ENCODE peak calls at places on chromosomes 6 and 20, in nine cellular contexts. N is AG10803; A is aorta; R is left ventricle myocardium inferior; I is PC-9; K is IMR-90; E is GM12865; S is CD8-positive, alpha-beta T cell; D is skeletal muscle cell. L is an unnamed sample.

GRCh38 chr6:7976485-7977010 is 66.0 kb upstream of the TXNDC5 start:
- DNase-seq in S (no peak), D (no peak), E (no peak), R (no peak), K (no peak), A (no peak), N (peak), I (no peak), L (no peak)

GRCh38 chr20:51533291-51534172 is 9.0 kb downstream of the NFATC2 start:
- DNase-seq in A (no peak), E (no peak), K (peak), N (peak), D (no peak), I (peak), R (no peak), S (no peak), L (no peak)

GRCh38 chr6:109299695-109300564 is 82.3 kb downstream of the CD164 start:
- DNase-seq in A (peak), S (no peak), E (no peak), D (no peak), K (no peak), R (no peak), I (no peak), N (no peak), L (peak)

GRCh38 chr6:160356074-160356754 is 8.0 kb downstream of the SLC22A3 start:
- DNase-seq in R (no peak), I (no peak), E (no peak), N (no peak), K (no peak), D (no peak), A (no peak), S (no peak), L (no peak)

GRCh38 chr6:166575190-166575589 is 11.3 kb downstream of the RAMACL start:
- DNase-seq in N (peak), R (peak), D (no peak), S (no peak), E (no peak), I (no peak), K (no peak), A (peak), L (no peak)

GRCh38 chr6:149499066-149499465 is 14.3 kb upstream of the ZC3H12D start:
- DNase-seq in E (no peak), D (peak), R (no peak), S (no peak), K (peak), N (peak), I (no peak), A (no peak), L (peak)

GRCh38 chr6:142444388-142444787 is 142.6 kb downstream of the ADGRG6 start:
- DNase-seq in A (no peak), E (no peak), N (peak), D (peak), S (no peak), R (no peak), K (peak), I (no peak), L (peak)

GRCh38 chr20:4769328-4769727 is 47.6 kb downstream of the PRND start:
- DNase-seq in N (no peak), A (no peak), D (no peak), R (no peak), E (no peak), K (no peak), I (no peak), S (no peak), L (no peak)

GRCh38 chr20:59291740-59292139 is 8.7 kb upstream of the EDN3 start:
- DNase-seq in D (no peak), N (no peak), E (no peak), S (no peak), A (no peak), R (no peak), K (no peak), I (no peak), L (no peak)

GRCh38 chr6:151422981-151423380 is 28.9 kb downstream of the RMND1 start:
- DNase-seq in N (no peak), S (no peak), E (no peak), K (peak), R (no peak), D (no peak), I (no peak), A (no peak), L (no peak)

GRCh38 chr6:162778603-162779002 is 50.8 kb downstream of the PACRG start:
- DNase-seq in K (no peak), R (no peak), S (no peak), A (no peak), D (no peak), E (no peak), N (no peak), I (no peak), L (no peak)

GRCh38 chr6:63690210-63690609 is 54.6 kb downstream of the PHF3 start:
- DNase-seq in I (no peak), D (no peak), A (no peak), N (no peak), S (no peak), R (no peak), K (no peak), E (no peak), L (no peak)

GRCh38 chr20:22402990-22403859 is 181.1 kb downstream of the FOXA2 start:
- DNase-seq in I (peak), E (no peak), R (no peak), A (no peak), N (no peak), S (no peak), K (no peak), D (no peak), L (no peak)

GRCh38 chr20:37407117-37407566 is 61.2 kb downstream of the SRC start:
- DNase-seq in D (no peak), R (no peak), I (peak), S (no peak), K (no peak), E (no peak), N (no peak), A (no peak), L (no peak)

GRCh38 chr6:53089948-53090347 is 24.7 kb downstream of the FBXO9 start:
- DNase-seq in I (no peak), D (no peak), A (no peak), K (no peak), R (no peak), E (no peak), S (no peak), N (no peak), L (no peak)

GRCh38 chr20:33522256-33522820 is 32.4 kb downstream of the CBFA2T2 start:
- DNase-seq in D (no peak), N (no peak), S (no peak), I (no peak), R (no peak), K (no peak), E (no peak), A (no peak), L (no peak)

GRCh38 chr20:35849726-35850125 is 77.9 kb downstream of the PHF20 start:
- DNase-seq in K (no peak), S (no peak), E (no peak), R (no peak), A (peak), D (no peak), N (no peak), I (no peak), L (no peak)

GRCh38 chr6:157798851-157799250 is 24.2 kb upstream of the SNX9 start:
- DNase-seq in E (no peak), D (no peak), K (no peak), A (no peak), I (no peak), S (no peak), N (no peak), R (no peak), L (no peak)

GRCh38 chr6:125310994-125311649 is 9.4 kb upstream of the HDDC2 start:
- DNase-seq in N (peak), I (peak), A (no peak), D (no peak), S (no peak), K (peak), R (no peak), E (peak), L (peak)

GRCh38 chr6:83365931-83366330 is 64.9 kb downstream of the ME1 start:
- DNase-seq in E (no peak), I (no peak), R (no peak), D (peak), S (no peak), K (peak), A (no peak), N (peak), L (peak)

GRCh38 chr6:109507490-109508072 is 24.6 kb upstream of the ZBTB24 start:
- DNase-seq in D (no peak), I (no peak), K (no peak), R (no peak), A (no peak), S (no peak), E (no peak), N (no peak), L (no peak)

GRCh38 chr6:43368517-43369160 is 808 bp downstream of the ZNF318 start:
- DNase-seq in N (peak), E (no peak), D (no peak), K (peak), A (peak), R (peak), I (peak), S (no peak), L (peak)

GRCh38 chr6:132132911-132133639 is 181.9 kb upstream of the CCN2 start:
- DNase-seq in E (no peak), D (peak), I (no peak), R (no peak), N (peak), A (no peak), S (no peak), K (peak), L (peak)

GRCh38 chr6:30007132-30007764 is 53.8 kb upstream of the POLR1H start:
- DNase-seq in R (peak), E (no peak), N (no peak), I (peak), S (peak), D (no peak), K (no peak), A (peak), L (no peak)

GRCh38 chr20:22346716-22347115 is 237.7 kb downstream of the FOXA2 start:
- DNase-seq in K (no peak), E (peak), S (no peak), A (no peak), R (no peak), I (no peak), N (no peak), D (no peak), L (no peak)

GRCh38 chr6:56946368-56946767 is 8.5 kb upstream of the BEND6 start:
- DNase-seq in E (no peak), S (no peak), N (no peak), R (no peak), I (no peak), K (peak), A (no peak), D (no peak), L (no peak)

GRCh38 chr6:66522864-66523263 is 815.8 kb upstream of the EYS start:
- DNase-seq in R (no peak), I (no peak), K (no peak), N (no peak), D (no peak), S (no peak), A (no peak), E (no peak), L (no peak)

GRCh38 chr6:1670711-1671462 is 61.2 kb downstream of the FOXC1 start:
- DNase-seq in A (no peak), E (peak), K (peak), I (peak), S (no peak), D (no peak), R (no peak), N (no peak), L (no peak)

GRCh38 chr6:68071740-68072139 is 563.3 kb upstream of the ADGRB3 start:
- DNase-seq in S (no peak), E (no peak), N (no peak), A (no peak), I (no peak), K (no peak), D (no peak), R (no peak), L (no peak)

GRCh38 chr6:43938178-43939101 is 168.4 kb downstream of the VEGFA start:
- DNase-seq in S (no peak), A (no peak), D (no peak), E (no peak), R (peak), N (no peak), K (no peak), I (no peak), L (no peak)

GRCh38 chr20:41177636-41178035 is 40.3 kb downstream of the PLCG1 start:
- DNase-seq in E (no peak), N (peak), A (peak), I (peak), D (peak), S (peak), R (no peak), K (peak), L (peak)

GRCh38 chr6:16482702-16483314 is 244.4 kb downstream of the GMPR start:
- DNase-seq in D (no peak), E (peak), A (no peak), K (no peak), N (no peak), R (no peak), S (no peak), I (no peak), L (no peak)

DNA sequence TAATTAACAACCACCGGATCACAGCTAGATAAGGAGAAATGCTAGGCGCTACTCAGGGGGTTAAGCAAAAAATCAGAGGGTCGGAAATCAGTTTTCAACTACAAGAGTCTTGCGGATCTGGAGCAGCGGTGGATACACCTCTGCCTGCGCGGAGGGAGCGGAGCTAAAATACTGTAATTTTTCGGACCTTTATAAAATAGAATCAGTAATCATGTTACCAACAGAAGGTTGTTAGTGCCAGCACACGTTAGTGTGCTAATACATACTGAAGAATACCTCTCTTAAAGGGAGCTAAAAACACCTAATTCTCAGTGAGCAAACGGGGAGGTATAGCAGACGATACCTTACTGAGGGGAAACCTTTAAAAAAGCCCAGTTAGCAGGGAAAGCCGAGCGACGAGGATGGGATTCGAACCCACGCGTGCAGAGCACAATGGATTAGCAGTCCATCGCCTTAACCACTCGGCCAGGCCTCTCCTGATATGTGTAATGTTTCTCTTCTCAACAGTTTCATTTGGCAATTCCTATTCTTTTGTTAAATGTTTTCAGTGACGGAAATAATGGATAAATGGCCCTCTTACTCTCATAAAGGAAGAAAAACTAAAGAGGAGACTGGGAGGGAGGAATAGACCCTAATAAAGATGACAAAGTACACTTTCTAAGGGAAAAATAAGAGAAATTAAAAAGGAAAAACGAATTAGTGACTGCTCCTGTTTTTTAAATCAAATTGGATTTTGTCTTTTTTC is 59.7 kb upstream of the BTN3A2 start:
- DNase-seq in A (peak), D (no peak), E (peak), K (peak), N (peak), I (peak), R (no peak), S (peak), L (peak)
- H3K4me3 ChIP-seq in A (peak), D (peak), E (peak), K (peak), N (peak), I (peak), R (peak), S (peak), L (peak)

GRCh38 chr6:107488174-107488874 is 1.6 kb upstream of the SOBP start:
- DNase-seq in I (no peak), N (no peak), R (no peak), D (no peak), A (no peak), E (no peak), K (no peak), S (no peak), L (no peak)
- H3K4me3 ChIP-seq in I (peak), N (peak), R (peak), D (peak), A (peak), E (no peak), K (peak), S (peak), L (peak)

DNA sequence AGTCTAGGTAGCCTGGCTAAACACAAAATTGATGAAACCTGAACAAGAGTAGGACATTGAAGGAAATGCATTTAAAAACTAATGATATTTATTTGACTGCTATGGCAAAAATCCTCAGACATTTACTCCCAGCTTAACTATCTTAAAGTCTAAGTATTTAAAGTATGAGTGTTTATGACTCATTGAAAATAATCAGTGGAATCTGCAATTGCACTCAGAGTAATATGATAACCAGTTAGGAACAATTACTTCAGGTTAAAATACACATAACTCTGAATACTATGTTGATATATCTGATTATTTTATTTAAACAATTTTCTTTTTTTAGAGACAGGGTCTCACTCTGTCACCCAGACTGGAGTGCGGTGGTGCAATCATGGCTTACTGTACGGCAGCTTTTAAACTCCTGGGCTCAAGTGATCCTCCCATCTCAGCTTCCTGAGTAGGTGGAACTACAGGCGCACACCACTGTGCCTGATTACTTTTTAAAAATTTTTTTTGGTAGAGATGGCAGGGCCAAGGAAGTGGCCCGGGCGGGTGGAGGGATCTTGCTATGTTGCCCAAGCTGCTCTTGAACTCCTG is 43.9 kb downstream of the FILIP1 start:
- DNase-seq in D (no peak), E (no peak), S (no peak), N (peak), I (peak), A (no peak), R (no peak), K (peak), L (no peak)
- H3K4me3 ChIP-seq in D (no peak), E (no peak), S (no peak), N (no peak), I (no peak), A (no peak), R (no peak), K (no peak), L (no peak)

DNA sequence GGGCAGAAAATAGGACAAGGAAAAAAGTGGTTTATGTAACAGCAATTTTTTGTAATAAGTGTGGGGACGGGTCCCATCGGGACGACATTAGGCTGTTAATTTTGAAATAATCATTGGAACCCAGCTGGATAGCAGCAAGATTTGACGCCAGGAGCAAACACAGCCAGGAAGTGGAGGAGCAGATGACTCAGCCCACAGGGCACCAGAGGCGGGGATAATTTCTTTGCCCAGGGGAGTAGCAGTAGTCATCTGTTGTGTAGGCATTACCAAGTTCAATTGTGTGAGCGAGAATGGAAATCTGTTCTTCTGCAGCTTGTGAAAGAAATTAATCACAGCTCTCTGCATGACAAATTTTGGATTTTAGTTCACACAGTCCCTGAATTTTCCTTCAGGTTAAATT is 22.6 kb upstream of the RIN2 start:
- DNase-seq in R (peak), D (peak), S (no peak), A (peak), N (peak), I (peak), K (peak), E (peak), L (peak)
- H3K4me3 ChIP-seq in R (no peak), D (no peak), S (no peak), A (no peak), N (no peak), I (no peak), K (no peak), E (no peak), L (no peak)

GRCh38 chr20:2508631-2509467 is at the start of gene ZNF343:
- DNase-seq in E (peak), D (peak), R (peak), K (peak), N (peak), A (peak), I (peak), S (peak), L (peak)

GRCh38 chr20:2509468-2509781 is 710 bp upstream of the ZNF343 start:
- DNase-seq in E (no peak), A (no peak), I (no peak), R (no peak), S (no peak), K (no peak), D (no peak), N (no peak), L (no peak)

GRCh38 chr20:2509794-2510193 is 1.1 kb upstream of the ZNF343 start:
- DNase-seq in D (no peak), E (no peak), A (no peak), N (no peak), I (no peak), S (no peak), R (no peak), K (no peak), L (no peak)

GRCh38 chr20:2507875-2508630 is 662 bp downstream of the ZNF343 start:
- DNase-seq in S (no peak), E (peak), N (peak), D (no peak), A (peak), R (peak), I (peak), K (peak), L (peak)

GRCh38 chr20:2507464-2507863 is 1.3 kb downstream of the ZNF343 start:
- DNase-seq in S (no peak), D (no peak), R (no peak), A (no peak), K (peak), I (no peak), E (no peak), N (no peak), L (no peak)
- H3K4me3 ChIP-seq in S (no peak), D (peak), R (peak), A (peak), K (peak), I (peak), E (peak), N (peak), L (peak)